ENCODE peak calls at places on chromosomes 4 and X, in eight cellular contexts. One of them, this sample, is unnamed.

GRCh38 chrX:67636532-67636931 is 92.7 kb downstream of the AR start:
- DNase-seq in EL: peak
- DNase-seq in spleen: no peak
- DNase-seq in stimulated activated CD4-positive, alpha-beta T cell treated with anti-CD3 and anti-CD28 coated beads, Interleukin-1b, Interleukin-23, amount 100 ng/mL, for 24 hours: no peak
- DNase-seq in dorsolateral prefrontal cortex: no peak
- DNase-seq in mammary epithelial cell: no peak
- DNase-seq in ELF-1: peak
- DNase-seq in RWPE1: no peak
- DNase-seq in this sample: peak

GRCh38 chr4:182219400-182219799 is 23.8 kb upstream of the TENM3 start:
- DNase-seq in EL: peak
- DNase-seq in spleen: no peak
- DNase-seq in stimulated activated CD4-positive, alpha-beta T cell treated with anti-CD3 and anti-CD28 coated beads, Interleukin-1b, Interleukin-23, amount 100 ng/mL, for 24 hours: no peak
- DNase-seq in dorsolateral prefrontal cortex: no peak
- DNase-seq in mammary epithelial cell: no peak
- DNase-seq in ELF-1: peak
- DNase-seq in RWPE1: no peak
- DNase-seq in this sample: peak

GRCh38 chr4:168491563-168491962 is 5.3 kb upstream of the PALLD start:
- DNase-seq in EL: no peak
- DNase-seq in spleen: no peak
- DNase-seq in stimulated activated CD4-positive, alpha-beta T cell treated with anti-CD3 and anti-CD28 coated beads, Interleukin-1b, Interleukin-23, amount 100 ng/mL, for 24 hours: no peak
- DNase-seq in dorsolateral prefrontal cortex: no peak
- DNase-seq in mammary epithelial cell: no peak
- DNase-seq in ELF-1: no peak
- DNase-seq in RWPE1: no peak
- DNase-seq in this sample: no peak

GRCh38 chrX:40055495-40055894 is 42.3 kb downstream of the BCOR start:
- DNase-seq in EL: no peak
- DNase-seq in spleen: no peak
- DNase-seq in stimulated activated CD4-positive, alpha-beta T cell treated with anti-CD3 and anti-CD28 coated beads, Interleukin-1b, Interleukin-23, amount 100 ng/mL, for 24 hours: no peak
- DNase-seq in dorsolateral prefrontal cortex: no peak
- DNase-seq in mammary epithelial cell: no peak
- DNase-seq in ELF-1: no peak
- DNase-seq in RWPE1: no peak
- DNase-seq in this sample: peak

GRCh38 chrX:56975611-56976010 is 19.7 kb downstream of the SPIN3 start:
- DNase-seq in EL: no peak
- DNase-seq in spleen: no peak
- DNase-seq in stimulated activated CD4-positive, alpha-beta T cell treated with anti-CD3 and anti-CD28 coated beads, Interleukin-1b, Interleukin-23, amount 100 ng/mL, for 24 hours: no peak
- DNase-seq in dorsolateral prefrontal cortex: no peak
- DNase-seq in mammary epithelial cell: no peak
- DNase-seq in ELF-1: no peak
- DNase-seq in RWPE1: no peak
- DNase-seq in this sample: no peak

GRCh38 chrX:122220644-122221373 is 963.3 kb upstream of the GRIA3 start:
- DNase-seq in EL: no peak
- DNase-seq in spleen: no peak
- DNase-seq in stimulated activated CD4-positive, alpha-beta T cell treated with anti-CD3 and anti-CD28 coated beads, Interleukin-1b, Interleukin-23, amount 100 ng/mL, for 24 hours: no peak
- DNase-seq in dorsolateral prefrontal cortex: no peak
- DNase-seq in mammary epithelial cell: no peak
- DNase-seq in ELF-1: peak
- DNase-seq in RWPE1: no peak
- DNase-seq in this sample: peak

GRCh38 chr4:69977582-69977981 is 12.1 kb upstream of the CSN2 start:
- DNase-seq in EL: no peak
- DNase-seq in spleen: no peak
- DNase-seq in stimulated activated CD4-positive, alpha-beta T cell treated with anti-CD3 and anti-CD28 coated beads, Interleukin-1b, Interleukin-23, amount 100 ng/mL, for 24 hours: no peak
- DNase-seq in dorsolateral prefrontal cortex: no peak
- DNase-seq in mammary epithelial cell: no peak
- DNase-seq in ELF-1: no peak
- DNase-seq in RWPE1: no peak
- DNase-seq in this sample: no peak

GRCh38 chr4:115851918-115852766 is 738.7 kb upstream of the NDST4 start:
- DNase-seq in EL: no peak
- DNase-seq in spleen: peak
- DNase-seq in stimulated activated CD4-positive, alpha-beta T cell treated with anti-CD3 and anti-CD28 coated beads, Interleukin-1b, Interleukin-23, amount 100 ng/mL, for 24 hours: no peak
- DNase-seq in dorsolateral prefrontal cortex: no peak
- DNase-seq in mammary epithelial cell: peak
- DNase-seq in ELF-1: peak
- DNase-seq in RWPE1: peak
- DNase-seq in this sample: peak

GRCh38 chr4:33722254-33722653 is 2522.1 kb downstream of the ARAP2 start:
- DNase-seq in EL: peak
- DNase-seq in spleen: no peak
- DNase-seq in stimulated activated CD4-positive, alpha-beta T cell treated with anti-CD3 and anti-CD28 coated beads, Interleukin-1b, Interleukin-23, amount 100 ng/mL, for 24 hours: no peak
- DNase-seq in dorsolateral prefrontal cortex: no peak
- DNase-seq in mammary epithelial cell: no peak
- DNase-seq in ELF-1: no peak
- DNase-seq in RWPE1: no peak
- DNase-seq in this sample: no peak

GRCh38 chr4:184548651-184549341 is 74.4 kb upstream of the IRF2 start:
- DNase-seq in EL: no peak
- DNase-seq in spleen: no peak
- DNase-seq in stimulated activated CD4-positive, alpha-beta T cell treated with anti-CD3 and anti-CD28 coated beads, Interleukin-1b, Interleukin-23, amount 100 ng/mL, for 24 hours: no peak
- DNase-seq in dorsolateral prefrontal cortex: no peak
- DNase-seq in mammary epithelial cell: no peak
- DNase-seq in ELF-1: peak
- DNase-seq in RWPE1: no peak
- DNase-seq in this sample: peak

GRCh38 chr4:184104419-184105101 is 113.1 kb downstream of the ENPP6 start:
- DNase-seq in EL: no peak
- DNase-seq in spleen: no peak
- DNase-seq in stimulated activated CD4-positive, alpha-beta T cell treated with anti-CD3 and anti-CD28 coated beads, Interleukin-1b, Interleukin-23, amount 100 ng/mL, for 24 hours: no peak
- DNase-seq in dorsolateral prefrontal cortex: no peak
- DNase-seq in mammary epithelial cell: no peak
- DNase-seq in ELF-1: no peak
- DNase-seq in RWPE1: no peak
- DNase-seq in this sample: no peak

GRCh38 chrX:150482537-150483217 is 85.7 kb upstream of the MTM1 start:
- DNase-seq in EL: peak
- DNase-seq in spleen: no peak
- DNase-seq in stimulated activated CD4-positive, alpha-beta T cell treated with anti-CD3 and anti-CD28 coated beads, Interleukin-1b, Interleukin-23, amount 100 ng/mL, for 24 hours: peak
- DNase-seq in dorsolateral prefrontal cortex: no peak
- DNase-seq in mammary epithelial cell: peak
- DNase-seq in ELF-1: peak
- DNase-seq in RWPE1: peak
- DNase-seq in this sample: peak

GRCh38 chrX:46547857-46548256 is 2.6 kb upstream of the ZNF674 start:
- DNase-seq in EL: peak
- DNase-seq in spleen: no peak
- DNase-seq in stimulated activated CD4-positive, alpha-beta T cell treated with anti-CD3 and anti-CD28 coated beads, Interleukin-1b, Interleukin-23, amount 100 ng/mL, for 24 hours: no peak
- DNase-seq in dorsolateral prefrontal cortex: no peak
- DNase-seq in mammary epithelial cell: peak
- DNase-seq in ELF-1: peak
- DNase-seq in RWPE1: peak
- DNase-seq in this sample: peak

GRCh38 chrX:17377047-17377692 is 2.2 kb downstream of the NHS start:
- DNase-seq in EL: peak
- DNase-seq in spleen: no peak
- DNase-seq in stimulated activated CD4-positive, alpha-beta T cell treated with anti-CD3 and anti-CD28 coated beads, Interleukin-1b, Interleukin-23, amount 100 ng/mL, for 24 hours: no peak
- DNase-seq in dorsolateral prefrontal cortex: no peak
- DNase-seq in mammary epithelial cell: peak
- DNase-seq in ELF-1: peak
- DNase-seq in RWPE1: peak
- DNase-seq in this sample: peak

GRCh38 chr4:37780444-37781133 is 45.9 kb upstream of the PGM2 start:
- DNase-seq in EL: peak
- DNase-seq in spleen: no peak
- DNase-seq in stimulated activated CD4-positive, alpha-beta T cell treated with anti-CD3 and anti-CD28 coated beads, Interleukin-1b, Interleukin-23, amount 100 ng/mL, for 24 hours: no peak
- DNase-seq in dorsolateral prefrontal cortex: no peak
- DNase-seq in mammary epithelial cell: no peak
- DNase-seq in ELF-1: peak
- DNase-seq in RWPE1: no peak
- DNase-seq in this sample: peak

GRCh38 chrX:119105826-119106225 is 21.8 kb downstream of the KIAA1210 start:
- DNase-seq in EL: peak
- DNase-seq in spleen: no peak
- DNase-seq in stimulated activated CD4-positive, alpha-beta T cell treated with anti-CD3 and anti-CD28 coated beads, Interleukin-1b, Interleukin-23, amount 100 ng/mL, for 24 hours: no peak
- DNase-seq in dorsolateral prefrontal cortex: no peak
- DNase-seq in mammary epithelial cell: no peak
- DNase-seq in ELF-1: no peak
- DNase-seq in RWPE1: no peak
- DNase-seq in this sample: peak

GRCh38 chrX:148133099-148133725 is 152.1 kb downstream of the FMR1NB start:
- DNase-seq in EL: no peak
- DNase-seq in spleen: no peak
- DNase-seq in stimulated activated CD4-positive, alpha-beta T cell treated with anti-CD3 and anti-CD28 coated beads, Interleukin-1b, Interleukin-23, amount 100 ng/mL, for 24 hours: no peak
- DNase-seq in dorsolateral prefrontal cortex: no peak
- DNase-seq in mammary epithelial cell: peak
- DNase-seq in ELF-1: no peak
- DNase-seq in RWPE1: no peak
- DNase-seq in this sample: peak